ENCODE peak calls at places on chromosomes 12 and 14, in four cellular contexts. One of them, this sample, is unnamed.

GRCh38 chr12:94207467-94208432 is 59.4 kb downstream of the PLXNC1 start:
- DNase-seq in GM12878: peak; percentile 89
- DNase-seq in HL-60: peak; percentile 47
- DNase-seq in K562: no peak
- DNase-seq in this sample: peak; percentile 37

GRCh38 chr12:53067993-53068770 is 11.0 kb downstream of the SPRYD3 start:
- DNase-seq in HL-60: no peak
- DNase-seq in K562: no peak
- DNase-seq in GM12878: no peak
- DNase-seq in this sample: no peak

GRCh38 chr14:76152333-76152681 is 585 bp downstream of the GPATCH2L start:
- DNase-seq in K562: peak; percentile 53
- DNase-seq in GM12878: peak; percentile 40
- DNase-seq in HL-60: peak; percentile 80
- DNase-seq in this sample: peak; percentile 68

GRCh38 chr12:46555379-46555778 is 182.8 kb upstream of the SLC38A2 start:
- DNase-seq in K562: no peak
- DNase-seq in GM12878: no peak
- DNase-seq in HL-60: no peak
- DNase-seq in this sample: no peak

GRCh38 chr14:74660863-74661262 is 48.8 kb upstream of the LTBP2 start:
- DNase-seq in HL-60: no peak
- DNase-seq in GM12878: no peak
- DNase-seq in K562: no peak
- DNase-seq in this sample: no peak

GRCh38 chr14:95547272-95547625 is 12.4 kb downstream of the GLRX5 start:
- DNase-seq in GM12878: no peak
- DNase-seq in K562: no peak
- DNase-seq in HL-60: no peak
- DNase-seq in this sample: no peak

GRCh38 chr14:85463512-85463911 is 66.4 kb upstream of the FLRT2 start:
- DNase-seq in GM12878: no peak
- DNase-seq in K562: no peak
- DNase-seq in HL-60: no peak
- DNase-seq in this sample: no peak

GRCh38 chr12:44889162-44889561 is 13.0 kb upstream of the NELL2 start:
- DNase-seq in GM12878: no peak
- DNase-seq in K562: peak; percentile 52
- DNase-seq in HL-60: no peak
- DNase-seq in this sample: no peak

GRCh38 chr14:99971929-99972747 is 93.1 kb upstream of the EVL start:
- DNase-seq in HL-60: peak; percentile 9
- DNase-seq in K562: peak; percentile 19
- DNase-seq in GM12878: no peak
- DNase-seq in this sample: no peak

GRCh38 chr14:57060276-57060956 is 208.3 kb downstream of the EXOC5 start:
- DNase-seq in GM12878: peak; percentile 52
- DNase-seq in K562: peak; percentile 22
- DNase-seq in HL-60: no peak
- DNase-seq in this sample: peak; percentile 27

GRCh38 chr12:34299802-34300193 is 277.5 kb downstream of the ALG10 start:
- DNase-seq in GM12878: no peak
- DNase-seq in K562: no peak
- DNase-seq in HL-60: no peak
- DNase-seq in this sample: no peak

GRCh38 chr12:49273726-49274395 is 9.0 kb downstream of the TUBA1C start:
- DNase-seq in GM12878: no peak
- DNase-seq in HL-60: no peak
- DNase-seq in K562: no peak
- DNase-seq in this sample: no peak

GRCh38 chr12:132121283-132121682 is 22.8 kb downstream of the DDX51 start:
- DNase-seq in K562: no peak
- DNase-seq in GM12878: no peak
- DNase-seq in HL-60: no peak
- DNase-seq in this sample: no peak

GRCh38 chr12:53337998-53338397 is 1.8 kb upstream of the SP7 start:
- DNase-seq in K562: no peak
- DNase-seq in GM12878: no peak
- DNase-seq in HL-60: no peak
- DNase-seq in this sample: no peak

GRCh38 chr14:100334904-100335303 is 11.8 kb downstream of the SLC25A47 start:
- DNase-seq in K562: no peak
- DNase-seq in HL-60: no peak
- DNase-seq in GM12878: no peak
- DNase-seq in this sample: no peak

GRCh38 chr14:49879683-49880204 is 13.1 kb upstream of the ARF6 start:
- DNase-seq in GM12878: no peak
- DNase-seq in K562: peak; percentile 66
- DNase-seq in HL-60: peak; percentile 82
- DNase-seq in this sample: no peak

GRCh38 chr14:37213016-37213415 is 15.3 kb downstream of the MIPOL1 start:
- DNase-seq in GM12878: no peak
- DNase-seq in HL-60: no peak
- DNase-seq in K562: no peak
- DNase-seq in this sample: no peak

DNA sequence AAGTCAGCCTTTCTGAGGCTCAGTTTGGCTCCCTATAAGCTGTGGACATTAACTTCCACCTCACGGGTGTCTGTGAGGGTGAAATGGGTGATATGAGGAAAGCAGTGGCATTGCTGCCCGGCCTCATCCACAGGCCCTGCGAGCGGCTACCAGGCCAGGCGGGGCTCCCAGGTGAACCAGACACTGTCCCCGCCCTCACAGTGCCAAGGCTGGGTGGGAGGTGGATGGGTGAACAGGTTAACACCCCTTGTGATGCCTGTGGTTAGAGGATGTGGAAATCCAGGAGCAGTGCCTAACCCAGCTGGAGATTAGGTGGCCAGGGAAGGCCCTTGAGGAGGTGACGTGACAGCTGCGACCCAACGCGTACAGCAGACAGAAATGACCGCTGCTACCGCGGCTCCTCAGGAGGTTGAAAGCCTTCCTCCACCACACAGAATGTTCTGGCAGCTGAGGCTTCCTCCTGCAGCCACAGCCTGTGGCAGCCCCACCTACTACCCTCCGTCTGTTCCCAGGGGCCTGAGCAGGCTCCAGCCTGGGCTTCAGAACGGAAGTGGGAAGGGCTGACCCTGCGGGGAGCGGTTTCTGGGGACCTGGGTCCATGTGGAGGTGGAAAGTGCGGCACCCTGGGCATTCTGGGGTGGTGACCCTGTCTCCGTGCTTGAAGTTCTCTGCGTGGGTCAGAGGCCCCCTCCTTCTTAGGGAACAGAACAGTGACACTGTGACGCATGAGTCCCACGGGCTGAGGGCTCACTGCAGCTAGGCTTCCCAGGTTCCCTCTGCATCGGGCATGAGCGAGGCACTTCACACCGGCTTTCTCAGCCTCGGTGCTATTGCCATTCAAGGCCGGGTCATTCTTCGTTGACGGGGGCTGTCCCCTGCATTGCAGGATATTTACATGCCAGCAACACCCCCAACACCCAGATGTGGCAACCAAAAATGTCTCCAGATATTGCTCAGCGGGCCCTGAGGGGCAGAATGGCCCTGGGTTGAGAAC is 9.7 kb downstream of the MMAB start:
- DNase-seq in K562: no peak
- DNase-seq in GM12878: no peak
- DNase-seq in HL-60: no peak
- DNase-seq in this sample: no peak
- TF ChIP-seq POLR2AphosphoS5 in K562: no peak
- TF ChIP-seq POLR2AphosphoS5 in GM12878: no peak
- TF ChIP-seq POLR2AphosphoS5 in HL-60: no peak
- TF ChIP-seq POLR2AphosphoS5 in this sample: no peak

DNA sequence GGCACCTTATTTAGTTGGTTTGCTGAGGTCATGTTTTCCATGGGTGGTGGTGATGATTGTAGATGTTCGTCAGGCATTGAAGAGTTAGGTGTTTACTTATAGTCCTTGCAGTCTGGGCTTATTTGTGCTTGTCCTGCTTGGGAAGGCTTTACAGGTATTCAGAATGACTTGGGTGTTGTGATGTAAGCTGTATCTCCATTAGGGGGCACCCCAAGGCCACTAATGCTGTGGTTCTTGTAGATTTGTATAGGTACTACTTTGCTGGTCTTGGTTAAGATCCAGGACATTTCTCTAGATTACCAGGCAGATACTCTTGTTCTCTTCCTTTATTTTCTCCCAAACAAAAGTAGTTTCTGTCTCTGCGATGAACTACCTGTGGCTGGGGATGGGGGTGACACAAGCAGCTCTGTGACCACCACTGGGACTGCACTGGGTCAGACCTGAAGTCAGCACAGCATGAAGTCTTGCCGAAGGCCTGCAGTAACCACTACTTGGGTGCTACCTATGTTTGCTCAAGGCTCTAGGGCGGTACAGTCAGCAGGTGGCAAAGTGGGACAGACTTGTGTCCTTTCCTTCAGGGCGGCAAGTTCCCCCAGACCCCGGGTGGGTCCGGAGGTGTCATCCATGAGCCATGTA is 35.8 kb upstream of the FBXO33 start:
- DNase-seq in GM12878: no peak
- DNase-seq in HL-60: peak; percentile 74
- DNase-seq in K562: no peak
- DNase-seq in this sample: no peak
- TF ChIP-seq SPI1 in GM12878: no peak
- TF ChIP-seq SPI1 in HL-60: no peak
- TF ChIP-seq SPI1 in K562: no peak
- TF ChIP-seq SPI1 in this sample: no peak

DNA sequence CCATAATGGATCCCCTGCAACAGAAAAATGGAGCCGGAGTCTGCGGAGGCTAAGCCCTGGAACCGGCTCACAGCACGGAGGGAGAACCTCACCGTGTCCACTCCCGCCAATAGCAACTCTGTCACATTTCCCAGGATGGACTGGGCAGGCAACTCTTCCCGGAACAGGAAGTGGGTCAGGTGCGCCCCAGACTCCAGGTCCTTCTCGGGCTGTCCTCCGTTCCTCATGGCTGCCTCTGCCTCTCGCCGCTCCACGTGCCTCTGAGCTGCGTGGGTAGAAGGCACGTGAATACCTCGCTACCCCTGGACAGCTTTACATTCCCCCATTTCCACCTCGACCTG is 2.2 kb downstream of the CYP27B1 start:
- DNase-seq in K562: no peak
- DNase-seq in GM12878: no peak
- DNase-seq in HL-60: no peak
- DNase-seq in this sample: no peak
- TF ChIP-seq POLR2AphosphoS5 in K562: no peak
- TF ChIP-seq POLR2AphosphoS5 in GM12878: no peak
- TF ChIP-seq POLR2AphosphoS5 in HL-60: no peak
- TF ChIP-seq POLR2AphosphoS5 in this sample: no peak

GRCh38 chr12:12034344-12034743 is 36.4 kb upstream of the BCL2L14 start:
- DNase-seq in K562: no peak
- DNase-seq in HL-60: no peak
- DNase-seq in GM12878: no peak
- DNase-seq in this sample: no peak

GRCh38 chr12:12032260-12032761 is 38.4 kb upstream of the BCL2L14 start:
- DNase-seq in HL-60: no peak
- DNase-seq in K562: no peak
- DNase-seq in GM12878: no peak
- DNase-seq in this sample: no peak

GRCh38 chr12:12032771-12033588 is 37.8 kb upstream of the BCL2L14 start:
- DNase-seq in HL-60: peak; percentile 74
- DNase-seq in K562: peak; percentile 70
- DNase-seq in GM12878: peak; percentile 66
- DNase-seq in this sample: no peak

GRCh38 chr12:12035229-12035628 is 35.5 kb upstream of the BCL2L14 start:
- DNase-seq in K562: no peak
- DNase-seq in GM12878: no peak
- DNase-seq in HL-60: no peak
- DNase-seq in this sample: no peak

GRCh38 chr12:12033589-12034223 is 37.0 kb upstream of the BCL2L14 start:
- DNase-seq in K562: no peak
- DNase-seq in GM12878: no peak
- DNase-seq in HL-60: no peak
- DNase-seq in this sample: no peak
- TF ChIP-seq SPI1 in K562: no peak
- TF ChIP-seq SPI1 in GM12878: no peak
- TF ChIP-seq SPI1 in HL-60: no peak
- TF ChIP-seq SPI1 in this sample: no peak

DNA sequence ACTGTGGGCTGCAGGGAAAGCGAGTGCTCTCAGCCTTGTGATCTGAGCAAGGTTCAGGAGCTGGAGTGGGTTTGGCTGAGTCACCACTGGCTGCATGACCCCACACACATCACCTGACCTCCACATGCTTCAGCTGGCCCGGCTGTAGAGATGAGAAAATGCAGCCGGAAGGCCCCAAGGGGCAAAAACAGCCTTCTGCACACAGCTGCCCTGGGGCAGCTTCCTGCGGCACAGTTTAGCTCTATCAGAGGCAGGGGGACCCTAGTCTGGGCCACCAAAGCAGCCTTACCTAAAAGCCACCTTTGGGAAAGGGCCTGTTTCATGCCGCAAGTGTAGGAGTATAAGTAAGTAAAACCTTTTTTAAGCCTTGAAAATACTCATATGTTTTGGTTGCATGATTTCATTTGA is 123.3 kb downstream of the SSPN start:
- DNase-seq in K562: peak; percentile 33
- DNase-seq in GM12878: no peak
- DNase-seq in HL-60: no peak
- DNase-seq in this sample: no peak
- TF ChIP-seq POLR2AphosphoS5 in K562: no peak
- TF ChIP-seq POLR2AphosphoS5 in GM12878: no peak
- TF ChIP-seq POLR2AphosphoS5 in HL-60: no peak
- TF ChIP-seq POLR2AphosphoS5 in this sample: no peak

GRCh38 chr12:29242921-29243431 is 93.9 kb downstream of the FAR2 start:
- DNase-seq in HL-60: peak; percentile 69
- DNase-seq in GM12878: no peak
- DNase-seq in K562: no peak
- DNase-seq in this sample: no peak
- TF ChIP-seq SPI1 in HL-60: peak; percentile 53
- TF ChIP-seq SPI1 in GM12878: no peak
- TF ChIP-seq SPI1 in K562: no peak
- TF ChIP-seq SPI1 in this sample: no peak

GRCh38 chr14:73055251-73055650 is 3.1 kb upstream of the RBM25 start:
- DNase-seq in GM12878: no peak
- DNase-seq in K562: no peak
- DNase-seq in HL-60: no peak
- DNase-seq in this sample: no peak

GRCh38 chr14:73058224-73058922 is at the start of gene RBM25:
- DNase-seq in GM12878: peak; percentile 97
- DNase-seq in K562: peak; percentile 83
- DNase-seq in HL-60: peak; percentile 94
- DNase-seq in this sample: peak; percentile 81

GRCh38 chr14:73057939-73058223 is 453 bp upstream of the RBM25 start:
- DNase-seq in HL-60: no peak
- DNase-seq in K562: no peak
- DNase-seq in GM12878: no peak
- DNase-seq in this sample: no peak

GRCh38 chr14:73058923-73059311 is 583 bp downstream of the RBM25 start:
- DNase-seq in K562: no peak
- DNase-seq in GM12878: no peak
- DNase-seq in HL-60: peak; percentile 49
- DNase-seq in this sample: peak; percentile 35

GRCh38 chr14:73059326-73059725 is 992 bp downstream of the RBM25 start:
- DNase-seq in GM12878: no peak
- DNase-seq in K562: no peak
- DNase-seq in HL-60: no peak
- DNase-seq in this sample: no peak
- TF ChIP-seq POLR2AphosphoS5 in GM12878: no peak
- TF ChIP-seq POLR2AphosphoS5 in K562: no peak
- TF ChIP-seq POLR2AphosphoS5 in HL-60: no peak
- TF ChIP-seq POLR2AphosphoS5 in this sample: no peak

This sample was measured in GM12891.